ENCODE peak calls at places on chromosomes 12 and 14, in seven cellular contexts. A, H, F, E, X, Y and R are unnamed samples.

GRCh38 chr12:104064842-104065441 is 611 bp downstream of the HCFC2 start:
- DNase-seq in A (peak), H (no peak), F (no peak), Y (peak), E (no peak), X (no peak), R (no peak)

GRCh38 chr12:56694161-56694560 is 6.1 kb upstream of the PTGES3 start:
- DNase-seq in A (no peak), F (no peak), E (no peak), X (no peak), Y (no peak), H (no peak), R (no peak)

GRCh38 chr12:52037248-52037861 is 13.9 kb upstream of the NR4A1 start:
- DNase-seq in E (no peak), F (no peak), Y (peak), A (no peak), X (peak), H (no peak), R (no peak)

GRCh38 chr12:42469355-42470006 is 120.1 kb downstream of the PRICKLE1 start:
- DNase-seq in X (no peak), A (peak), Y (no peak), E (peak), F (no peak), H (no peak), R (peak)

GRCh38 chr12:113142173-113142885 is 6.8 kb upstream of the RASAL1 start:
- DNase-seq in H (no peak), A (no peak), E (peak), Y (no peak), X (no peak), F (no peak), R (peak)

GRCh38 chr12:12557733-12558132 is 4.9 kb downstream of the DUSP16 start:
- DNase-seq in X (no peak), F (no peak), H (no peak), Y (no peak), A (no peak), E (no peak), R (no peak)

GRCh38 chr12:62249419-62249818 is 10.8 kb upstream of the USP15 start:
- DNase-seq in E (no peak), F (no peak), H (no peak), Y (no peak), X (no peak), A (no peak), R (no peak)

GRCh38 chr14:99860219-99860618 is 67.0 kb downstream of the EML1 start:
- DNase-seq in E (no peak), Y (no peak), F (no peak), H (no peak), X (no peak), A (no peak), R (no peak)

GRCh38 chr14:68756071-68756481 is 36.8 kb downstream of the ZFP36L1 start:
- DNase-seq in X (no peak), H (no peak), E (no peak), A (no peak), F (no peak), Y (no peak), R (no peak)

GRCh38 chr14:99725774-99726537 is 41.9 kb downstream of the CYP46A1 start:
- DNase-seq in X (no peak), E (no peak), A (no peak), Y (no peak), H (no peak), F (no peak), R (no peak)

GRCh38 chr14:66001356-66001755 is 484.8 kb upstream of the CCDC196 start:
- DNase-seq in A (no peak), X (no peak), Y (no peak), H (no peak), E (no peak), F (no peak), R (no peak)

GRCh38 chr12:91327136-91327535 is 144.5 kb upstream of the DCN start:
- DNase-seq in H (no peak), X (no peak), E (no peak), Y (no peak), F (no peak), A (no peak), R (no peak)

GRCh38 chr12:31896514-31897039 is 62.6 kb upstream of the RESF1 start:
- DNase-seq in A (peak), Y (no peak), H (no peak), F (no peak), X (peak), E (peak), R (peak)

GRCh38 chr14:104602315-104602932 is 2.1 kb downstream of the TMEM179 start:
- DNase-seq in A (no peak), H (no peak), Y (no peak), F (no peak), X (no peak), E (no peak), R (no peak)

GRCh38 chr12:401235-402126 is at the start of gene CCDC77:
- DNase-seq in H (peak), A (peak), Y (peak), F (peak), E (peak), X (peak), R (peak)

GRCh38 chr12:68428724-68429580 is 96.8 kb upstream of the MDM1 start:
- DNase-seq in E (no peak), F (no peak), Y (peak), A (no peak), X (no peak), H (no peak), R (no peak)

GRCh38 chr12:92396647-92397258 is 251.1 kb upstream of the BTG1 start:
- DNase-seq in F (peak), A (no peak), E (no peak), H (peak), X (peak), Y (no peak), R (no peak)

GRCh38 chr14:95555053-95555452 is 20.2 kb downstream of the GLRX5 start:
- DNase-seq in A (no peak), X (no peak), E (no peak), H (no peak), F (no peak), Y (no peak), R (no peak)

GRCh38 chr12:95248604-95249355 is 31.2 kb downstream of the VEZT start:
- DNase-seq in X (no peak), A (no peak), F (no peak), E (no peak), H (peak), Y (peak), R (no peak)

GRCh38 chr12:57522019-57522886 is at the start of gene MBD6:
- DNase-seq in Y (peak), A (peak), F (peak), X (peak), E (peak), H (peak), R (peak)

GRCh38 chr12:6635856-6636521 is at the start of gene LPAR5:
- DNase-seq in H (no peak), X (peak), E (peak), Y (no peak), A (peak), F (peak), R (no peak)

GRCh38 chr12:124006582-124007170 is 33.7 kb downstream of the ZNF664 start:
- DNase-seq in E (no peak), H (no peak), F (no peak), Y (no peak), A (peak), X (no peak), R (no peak)

GRCh38 chr14:102318781-102319276 is 717 bp upstream of the ZNF839 start:
- DNase-seq in E (no peak), F (no peak), A (no peak), H (no peak), X (no peak), Y (no peak), R (no peak)

GRCh38 chr12:562634-563033 is 100.6 kb downstream of the NINJ2 start:
- DNase-seq in A (no peak), Y (no peak), X (no peak), F (no peak), E (no peak), H (no peak), R (no peak)

GRCh38 chr12:63070709-63071108 is 80.3 kb downstream of the AVPR1A start:
- DNase-seq in E (no peak), A (no peak), Y (no peak), F (no peak), H (no peak), X (peak), R (no peak)

GRCh38 chr14:70254476-70254961 is 65.8 kb upstream of the SLC8A3 start:
- DNase-seq in X (no peak), H (no peak), A (peak), F (no peak), Y (peak), E (no peak), R (no peak)

GRCh38 chr14:65560340-65561027 is 148.0 kb downstream of the FUT8 start:
- DNase-seq in Y (no peak), E (no peak), A (no peak), H (no peak), X (no peak), F (no peak), R (no peak)

GRCh38 chr12:6550294-6551062 is 5.4 kb downstream of the IFFO1 start:
- DNase-seq in H (no peak), A (no peak), F (no peak), Y (no peak), E (no peak), X (no peak), R (peak)

GRCh38 chr14:102442241-102443211 is 67.0 kb downstream of the ANKRD9 start:
- DNase-seq in A (no peak), E (no peak), Y (no peak), X (no peak), H (no peak), F (peak), R (no peak)

GRCh38 chr12:41269056-41269455 is 80.9 kb downstream of the PDZRN4 start:
- DNase-seq in X (no peak), Y (no peak), H (no peak), F (no peak), E (no peak), A (no peak), R (no peak)

GRCh38 chr12:93670104-93670503 is 7.1 kb upstream of the CRADD start:
- DNase-seq in Y (no peak), H (no peak), A (no peak), X (no peak), F (no peak), E (no peak), R (no peak)

GRCh38 chr12:65209655-65210043 is 40.3 kb downstream of the LEMD3 start:
- DNase-seq in H (no peak), A (peak), E (peak), Y (no peak), F (no peak), X (no peak), R (no peak)

GRCh38 chr14:102258136-102258535 is 46.8 kb downstream of the MOK start:
- DNase-seq in H (no peak), F (no peak), X (no peak), Y (no peak), E (no peak), A (no peak), R (no peak)

GRCh38 chr14:23929822-23930294 is 23.7 kb upstream of the DHRS4 start:
- DNase-seq in X (peak), H (no peak), Y (peak), F (no peak), E (peak), A (peak), R (peak)

GRCh38 chr12:100752841-100753240 is 41.7 kb upstream of the ANO4 start:
- DNase-seq in E (no peak), A (no peak), Y (no peak), X (no peak), F (no peak), H (no peak), R (no peak)

GRCh38 chr12:26031814-26032213 is 73.3 kb downstream of the RASSF8 start:
- DNase-seq in Y (no peak), X (no peak), H (no peak), F (no peak), A (no peak), E (no peak), R (no peak)
- TF ChIP-seq CTCF in Y (no peak), X (no peak), H (no peak), F (no peak), A (no peak), E (no peak), R (no peak)

GRCh38 chr12:20175704-20176388 is 192.5 kb upstream of the PDE3A start:
- DNase-seq in A (no peak), F (no peak), X (no peak), E (no peak), Y (no peak), H (no peak), R (no peak)
- TF ChIP-seq CTCF in A (no peak), F (no peak), X (no peak), E (no peak), Y (no peak), H (no peak), R (no peak)

DNA sequence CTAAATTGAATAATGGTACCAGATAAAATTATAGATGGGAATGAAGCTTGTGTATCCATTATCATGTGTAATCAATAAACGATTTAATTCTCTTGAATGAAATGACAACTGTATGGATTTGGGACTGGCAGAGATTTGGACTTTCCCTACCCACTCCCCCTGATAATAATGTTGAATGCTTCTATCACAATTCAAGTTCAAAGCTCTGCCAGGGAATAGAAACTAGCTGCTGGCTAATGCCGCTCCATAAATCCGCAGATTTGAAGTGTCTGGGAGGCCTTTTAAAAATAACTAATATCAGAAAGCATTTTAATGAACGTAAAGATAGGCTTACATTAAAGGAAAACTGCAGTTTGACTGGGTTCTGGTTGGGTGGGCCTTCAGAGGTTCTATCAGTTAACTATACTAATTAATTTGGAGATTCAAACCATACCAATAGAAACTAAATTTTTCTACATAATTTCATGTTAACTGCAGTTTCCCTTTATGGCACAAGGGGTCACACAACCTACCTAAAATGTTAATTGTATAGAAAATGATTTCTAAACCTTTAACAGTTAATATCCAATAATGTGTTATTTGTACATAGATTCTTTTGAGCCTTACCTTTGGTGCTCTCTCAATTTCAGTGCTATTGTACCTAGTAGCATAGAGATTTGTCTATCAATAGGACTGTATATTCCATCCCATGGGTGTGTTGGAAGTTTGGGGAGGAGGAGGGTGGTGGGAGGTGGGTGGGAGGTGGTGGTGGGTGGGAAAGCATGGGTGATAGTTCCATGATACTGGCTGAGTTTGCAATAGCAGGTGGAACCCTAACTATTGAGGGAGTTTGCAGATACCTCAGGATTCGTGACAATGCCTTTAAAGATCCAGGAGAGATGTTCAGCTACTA is 4.9 kb downstream of the HNRNPA1 start:
- DNase-seq in A (no peak), F (no peak), Y (no peak), H (no peak), E (no peak), X (no peak), R (no peak)
- TF ChIP-seq CTCF in A (peak), F (peak), Y (peak), H (peak), E (peak), X (peak), R (peak)

GRCh38 chr14:21025374-21026151 is 702 bp upstream of the NDRG2 start:
- DNase-seq in X (no peak), A (no peak), H (no peak), Y (peak), F (no peak), E (no peak), R (no peak)
- TF ChIP-seq CTCF in X (no peak), A (no peak), H (no peak), Y (no peak), F (no peak), E (no peak), R (no peak)

DNA sequence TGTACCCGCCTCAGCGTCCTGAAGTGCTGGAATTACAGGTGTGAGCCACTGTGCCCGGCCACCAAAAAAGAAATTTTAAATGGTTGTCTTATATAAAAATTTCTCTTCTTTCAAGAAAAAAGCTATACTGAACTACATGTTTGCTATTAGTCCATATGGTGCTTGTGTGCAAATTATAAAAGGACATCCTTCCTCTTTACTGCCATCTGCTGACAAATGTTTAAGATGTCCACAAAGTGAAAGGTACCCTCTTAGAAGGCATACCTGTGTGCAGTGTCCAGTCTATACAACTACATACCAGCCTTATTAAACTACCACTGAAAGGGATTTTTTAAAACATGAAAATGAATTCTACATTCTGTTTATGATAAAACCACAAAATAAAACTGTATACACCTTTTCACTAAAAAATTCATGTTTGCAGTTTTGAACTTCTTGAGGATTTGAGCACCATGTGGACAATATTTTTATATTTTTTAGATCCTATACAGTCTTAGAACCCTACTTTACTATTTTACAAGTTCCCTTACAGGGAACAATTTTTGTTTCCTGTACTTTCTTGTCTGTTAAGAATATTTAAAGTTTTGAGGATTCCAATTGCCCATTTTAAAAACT is 32.8 kb upstream of the TOMM20L start:
- DNase-seq in Y (peak), F (no peak), E (no peak), A (peak), X (no peak), H (no peak), R (no peak)
- TF ChIP-seq CTCF in Y (peak), F (peak), E (peak), A (peak), X (peak), H (peak), R (no peak)

DNA sequence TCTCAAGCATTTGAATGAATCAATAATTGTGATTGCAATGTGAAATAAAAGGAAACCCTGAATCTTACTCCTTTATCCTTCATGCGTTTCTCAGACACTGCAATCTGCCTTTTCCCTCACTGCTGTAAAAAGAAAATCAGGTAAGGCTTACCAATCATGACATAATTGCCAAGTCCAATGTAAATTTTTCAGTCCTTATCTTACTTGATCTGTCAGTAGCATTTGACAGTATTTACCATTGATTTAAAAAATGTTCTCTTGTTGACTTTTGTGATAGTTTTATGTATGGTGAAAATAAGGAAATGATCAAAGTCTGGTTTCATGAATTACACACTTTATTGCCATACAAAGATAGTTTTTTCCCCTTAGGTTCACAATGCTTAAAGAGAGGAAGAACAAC is 53.2 kb downstream of the ETNK1 start:
- DNase-seq in Y (no peak), X (no peak), E (no peak), H (no peak), A (no peak), F (no peak), R (no peak)
- TF ChIP-seq CTCF in Y (no peak), X (no peak), E (no peak), H (no peak), A (no peak), F (no peak), R (no peak)

GRCh38 chr14:56590535-56590951 is 10.9 kb downstream of the TMEM260 start:
- DNase-seq in E (no peak), F (no peak), Y (peak), H (no peak), X (no peak), A (no peak), R (no peak)
- TF ChIP-seq CTCF in E (no peak), F (no peak), Y (peak), H (no peak), X (no peak), A (no peak), R (no peak)

GRCh38 chr12:46916796-46917419 is 91.1 kb upstream of the SLC38A4 start:
- DNase-seq in Y (no peak), E (no peak), H (no peak), X (no peak), F (no peak), A (no peak), R (no peak)
- TF ChIP-seq CTCF in Y (no peak), E (no peak), H (no peak), X (no peak), F (no peak), A (no peak), R (no peak)